ENCODE peak calls at places on chromosomes 12 and 14, in seven cellular contexts. E is HT-29, G is ELF-1, I is AML-193, S is activated T-helper 1 cell treated with Interleukin-2 at 50 U/mL for 16 hours, Z is glutamatergic neuron, J is hepatic stellate cell. U is an unnamed sample.

GRCh38 chr14:47917344-47917954 is 242.0 kb upstream of the MDGA2 start:
- DNase-seq in S (no peak), G (peak; percentile 38), I (no peak), Z (peak; percentile 47), J (no peak), E (peak; percentile 42), U (no peak)

GRCh38 chr12:130705174-130705880 is 10.8 kb downstream of the RIMBP2 start:
- DNase-seq in Z (no peak), I (no peak), E (no peak), G (no peak), J (no peak), S (no peak), U (no peak)

GRCh38 chr12:2039034-2039433 is 13.8 kb upstream of the CACNA1C start:
- DNase-seq in G (no peak), J (no peak), I (no peak), E (no peak), S (no peak), Z (no peak), U (no peak)

GRCh38 chr12:111881712-111882111 is 39.7 kb downstream of the MAPKAPK5 start:
- DNase-seq in S (no peak), G (no peak), I (no peak), E (no peak), Z (no peak), J (no peak), U (no peak)

GRCh38 chr12:63068857-63069442 is 82.1 kb downstream of the AVPR1A start:
- DNase-seq in E (peak; percentile 81), S (no peak), J (peak; percentile 4), I (peak; percentile 65), Z (no peak), G (peak; percentile 19), U (peak; percentile 41)

GRCh38 chr12:13957576-13957975 is 23.8 kb downstream of the GRIN2B start:
- DNase-seq in Z (no peak), G (no peak), I (no peak), J (no peak), S (no peak), E (no peak), U (no peak)

GRCh38 chr14:76784881-76785280 is 23.6 kb downstream of the VASH1 start:
- DNase-seq in G (peak; percentile 94), S (peak; percentile 38), E (peak; percentile 79), Z (peak; percentile 87), J (peak; percentile 97), I (peak; percentile 78), U (peak; percentile 45)

GRCh38 chr12:19236656-19237055 is 107.1 kb downstream of the PLEKHA5 start:
- DNase-seq in Z (peak; percentile 37), I (no peak), E (no peak), S (no peak), G (no peak), J (no peak), U (no peak)

GRCh38 chr12:124636138-124636968 is 68.9 kb upstream of the NCOR2 start:
- DNase-seq in E (peak; percentile 76), J (no peak), Z (no peak), G (peak; percentile 88), I (no peak), S (peak; percentile 10), U (no peak)

GRCh38 chr14:91271639-91272038 is 27.1 kb upstream of the GPR68 start:
- DNase-seq in S (no peak), G (no peak), J (no peak), I (no peak), E (no peak), Z (no peak), U (no peak)

GRCh38 chr14:91444335-91445020 is 26.9 kb upstream of the CCDC88C start:
- DNase-seq in E (no peak), I (no peak), S (no peak), J (no peak), G (no peak), Z (no peak), U (no peak)

GRCh38 chr12:31853520-31853919 is 105.7 kb upstream of the RESF1 start:
- DNase-seq in J (no peak), I (peak; percentile 90), G (no peak), E (no peak), S (no peak), Z (no peak), U (no peak)

GRCh38 chr12:72300728-72301127 is 28.6 kb downstream of the TRHDE start:
- DNase-seq in J (no peak), S (no peak), Z (no peak), E (no peak), I (no peak), G (no peak), U (no peak)

GRCh38 chr12:111775205-111776193 is 8.8 kb downstream of the ALDH2 start:
- DNase-seq in E (peak; percentile 70), G (peak; percentile 80), S (no peak), J (peak; percentile 52), I (peak; percentile 84), Z (no peak), U (peak; percentile 47)

GRCh38 chr14:105315211-105315721 is 718 bp downstream of the PACS2 start:
- DNase-seq in J (peak; percentile 47), Z (peak; percentile 65), I (peak; percentile 19), E (peak; percentile 30), G (no peak), S (peak; percentile 39), U (no peak)

GRCh38 chr14:75811862-75812505 is 150.9 kb downstream of the TTLL5 start:
- DNase-seq in Z (no peak), E (peak; percentile 36), S (no peak), G (no peak), I (no peak), J (no peak), U (no peak)

GRCh38 chr12:25655702-25656101 is 102.6 kb upstream of the LMNTD1 start:
- DNase-seq in J (no peak), S (no peak), I (no peak), E (peak; percentile 26), Z (no peak), G (peak; percentile 85), U (no peak)

U was measured in brain pericyte.